ENCODE peak calls at places on chromosomes 11 and 22, in six cellular contexts. L, S, G, T, F and P are unnamed samples.

GRCh38 chr11:18352581-18352980 is 30.2 kb downstream of the GTF2H1 start:
- DNase-seq in L (no peak), S (no peak), T (no peak), F (no peak), G (no peak), P (peak)

GRCh38 chr22:17769716-17770082 is 4.6 kb downstream of the BID start:
- DNase-seq in L (no peak), G (no peak), S (no peak), T (peak), F (no peak), P (no peak)

GRCh38 chr11:61114913-61115312 is 12.6 kb downstream of the CD5 start:
- DNase-seq in T (peak), S (no peak), G (no peak), L (no peak), F (no peak), P (no peak)

GRCh38 chr22:44289429-44290171 is 23.2 kb downstream of the SHISAL1 start:
- DNase-seq in G (no peak), F (no peak), T (no peak), S (no peak), L (no peak), P (peak)

GRCh38 chr11:67271548-67272284 is 5.4 kb downstream of the GRK2 start:
- DNase-seq in S (no peak), L (no peak), T (peak), G (no peak), F (no peak), P (no peak)

GRCh38 chr22:45993143-45993692 is 16.3 kb upstream of the WNT7B start:
- DNase-seq in G (no peak), T (no peak), L (no peak), F (no peak), S (no peak), P (no peak)

GRCh38 chr22:48595511-48595905 is 1232.2 kb downstream of the BRD1 start:
- DNase-seq in L (no peak), S (no peak), T (no peak), F (no peak), G (no peak), P (no peak)

GRCh38 chr11:37449146-37449545 is 851.1 kb upstream of the RAG2 start:
- DNase-seq in F (no peak), T (no peak), S (no peak), G (no peak), L (no peak), P (peak)

GRCh38 chr11:126839496-126839895 is 161.1 kb downstream of the KIRREL3 start:
- DNase-seq in L (no peak), T (no peak), F (no peak), G (no peak), S (no peak), P (no peak)

GRCh38 chr11:75768112-75768908 is at the start of gene DGAT2:
- DNase-seq in L (peak), G (peak), F (peak), T (peak), S (peak), P (peak)
- TF ChIP-seq POLR2A in L (no peak), G (no peak), F (no peak), T (no peak), S (no peak), P (no peak)

GRCh38 chr11:119316729-119317591 is at the start of gene MCAM:
- DNase-seq in T (peak), G (peak), S (no peak), F (no peak), L (peak), P (peak)
- TF ChIP-seq POLR2A in T (peak), G (peak), S (no peak), F (no peak), L (peak), P (peak)

DNA sequence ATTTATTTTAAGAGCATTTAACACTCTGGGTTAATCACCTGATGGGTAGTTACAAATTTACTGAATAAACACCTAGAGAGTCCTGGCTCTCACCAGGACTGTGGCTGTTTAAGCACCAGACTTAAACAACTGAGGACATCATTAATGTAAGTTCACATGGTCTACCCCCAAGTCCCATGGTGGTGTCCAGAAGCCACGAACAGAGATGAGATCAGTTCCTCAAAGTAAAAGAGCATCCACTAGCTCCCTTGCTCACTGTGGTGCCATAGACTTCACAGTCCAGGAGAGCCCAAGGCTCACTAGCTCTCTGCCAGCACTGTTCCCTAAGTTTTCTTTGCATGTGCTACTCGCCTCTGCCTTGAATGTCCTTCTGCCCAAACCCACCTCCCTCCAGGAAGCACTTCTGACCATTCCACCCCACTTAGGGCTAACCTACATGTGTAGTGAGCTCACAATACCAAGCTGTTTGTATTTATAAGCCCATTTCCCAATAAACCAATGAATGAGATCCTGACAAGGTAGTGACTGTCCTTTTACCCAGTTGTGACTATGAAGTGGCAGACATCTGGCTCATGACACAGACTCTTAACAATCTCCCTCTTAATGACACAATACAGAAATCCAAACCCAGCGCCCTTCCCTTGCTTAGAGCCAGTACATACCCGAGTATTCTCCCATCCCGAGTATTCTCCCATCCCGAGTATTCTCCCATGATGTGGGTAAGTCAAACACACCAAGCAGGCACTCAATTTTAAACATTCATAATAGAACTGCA is 15.7 kb downstream of the NAP1L4 start:
- DNase-seq in T (no peak), S (no peak), G (no peak), L (no peak), F (no peak), P (no peak)
- TF ChIP-seq POLR2A in T (no peak), S (no peak), G (no peak), L (no peak), F (no peak), P (no peak)

GRCh38 chr22:19941365-19942070 is at the start of the genes COMT and TXNRD2:
- DNase-seq in T (peak), S (peak), G (no peak), L (peak), F (peak), P (peak)
- TF ChIP-seq POLR2A in T (peak), S (peak), G (peak), L (peak), F (peak), P (peak)

GRCh38 chr11:746289-747175 is 732 bp upstream of the TALDO1 start:
- DNase-seq in T (peak), F (no peak), S (no peak), L (no peak), G (no peak), P (peak)

GRCh38 chr11:749731-750130 is 2.5 kb downstream of the TALDO1 start:
- DNase-seq in G (no peak), T (no peak), F (no peak), L (no peak), S (no peak), P (no peak)

GRCh38 chr11:742571-743201 is 4.6 kb upstream of the TALDO1 start:
- DNase-seq in G (no peak), T (no peak), S (no peak), F (no peak), L (no peak), P (no peak)

GRCh38 chr11:748007-748359 is 719 bp downstream of the TALDO1 start:
- DNase-seq in L (no peak), S (no peak), G (no peak), F (no peak), T (peak), P (no peak)

GRCh38 chr11:747176-748006 is at the start of gene TALDO1:
- DNase-seq in S (peak), G (peak), T (peak), F (peak), L (peak), P (peak)
- TF ChIP-seq POLR2A in S (peak), G (peak), T (peak), F (peak), L (peak), P (peak)

GRCh38 chr22:29615705-29616104 is 12.3 kb downstream of the NF2 start:
- DNase-seq in G (no peak), T (no peak), L (no peak), F (no peak), S (no peak), P (peak)
- TF ChIP-seq POLR2A in G (no peak), T (no peak), L (no peak), F (no peak), S (no peak), P (no peak)

GRCh38 chr22:24805790-24806662 is at the start of gene SGSM1:
- DNase-seq in S (peak), F (peak), T (peak), L (peak), G (peak), P (peak)
- TF ChIP-seq POLR2A in S (peak), F (peak), T (no peak), L (peak), G (peak), P (no peak)

GRCh38 chr11:2271327-2272240 is 1.2 kb upstream of the ASCL2 start:
- DNase-seq in T (peak), L (no peak), G (peak), S (no peak), F (no peak), P (no peak)

GRCh38 chr11:2269601-2270321 is 627 bp downstream of the ASCL2 start:
- DNase-seq in G (peak), F (no peak), S (peak), L (no peak), T (no peak), P (peak)

GRCh38 chr11:2271077-2271326 is 614 bp upstream of the ASCL2 start:
- DNase-seq in S (no peak), F (no peak), L (no peak), T (peak), G (peak), P (no peak)

GRCh38 chr11:2268911-2269600 is 1.3 kb downstream of the ASCL2 start:
- DNase-seq in T (no peak), F (no peak), G (peak), L (peak), S (no peak), P (no peak)

DNA sequence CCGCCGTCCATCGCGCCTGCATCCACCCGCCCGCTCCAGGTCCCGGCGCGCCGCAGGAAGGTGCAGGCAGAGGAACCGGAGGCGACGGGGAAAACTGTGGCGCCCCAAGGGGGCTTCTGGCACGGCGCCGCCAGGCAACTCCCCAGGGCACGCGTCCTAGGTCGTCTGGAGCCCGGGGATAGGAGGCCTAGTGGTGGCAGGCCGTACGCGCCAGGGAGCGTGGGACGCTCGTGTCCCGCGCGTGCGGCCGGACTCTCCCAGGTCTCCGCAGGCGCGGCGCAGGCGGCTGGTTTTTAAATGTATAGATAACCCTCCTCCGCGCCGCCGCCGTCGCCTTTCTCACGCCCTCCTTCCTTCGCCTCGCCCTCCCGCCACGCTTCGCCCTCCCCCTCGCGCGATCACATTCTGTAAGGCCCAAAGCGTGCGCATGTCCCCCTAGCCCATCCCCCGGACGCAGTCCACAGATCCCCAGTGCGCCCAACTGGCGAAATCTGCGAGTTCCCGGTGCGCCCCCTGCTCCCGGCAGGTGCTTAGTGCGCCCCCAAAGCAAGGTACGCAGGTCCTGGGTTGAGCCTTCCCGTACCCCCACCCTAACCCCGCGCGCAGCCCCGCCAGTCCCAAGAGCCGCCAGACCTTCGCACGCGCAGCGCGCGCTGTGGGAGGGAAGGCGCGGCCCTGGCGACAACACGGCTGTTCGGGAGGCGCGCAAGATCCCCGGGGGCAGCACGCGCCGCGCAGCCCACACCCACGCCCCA is at the start of gene ASCL2:
- DNase-seq in G (no peak), T (no peak), S (no peak), L (no peak), F (no peak), P (no peak)
- TF ChIP-seq POLR2A in G (no peak), T (no peak), S (no peak), L (no peak), F (no peak), P (no peak)